ENCODE peak calls at places on chromosomes 4 and X, in six cellular contexts. Q is breast epithelium; W is stimulated activated CD4-positive, alpha-beta T cell treated with anti-CD3 and anti-CD28 coated beads, TNF-alpha, amount 100 ng/mL, for 1 hour; H is neural crest cell; U is cortex of kidney; S is anterior cingulate cortex. Y is an unnamed sample.

GRCh38 chr4:31334086-31334910 is 614.1 kb downstream of the PCDH7 start:
- DNase-seq in U (no peak), H (no peak), W (no peak), S (no peak), Q (no peak), Y (no peak)

GRCh38 chr4:137083571-137083970 is 448.7 kb downstream of the PCDH18 start:
- DNase-seq in H (no peak), S (no peak), Q (no peak), W (no peak), U (no peak), Y (no peak)

GRCh38 chr4:156085073-156085472 is 131.4 kb upstream of the CTSO start:
- DNase-seq in H (no peak), W (no peak), Q (no peak), S (no peak), U (no peak), Y (no peak)

GRCh38 chr4:153622778-153623240 is 61.3 kb upstream of the TLR2 start:
- DNase-seq in Q (no peak), U (no peak), H (no peak), W (no peak), S (no peak), Y (no peak)

GRCh38 chr4:130023088-130023487 is 927.1 kb downstream of the C4orf33 start:
- DNase-seq in U (no peak), H (no peak), Q (no peak), W (no peak), S (no peak), Y (no peak)

GRCh38 chrX:42290608-42291007 is 367.3 kb upstream of the CASK start:
- DNase-seq in Q (no peak), U (no peak), W (no peak), H (no peak), S (no peak), Y (no peak)

GRCh38 chr4:90293320-90293719 is 166.1 kb downstream of the CCSER1 start:
- DNase-seq in Q (no peak), S (no peak), U (no peak), H (no peak), W (no peak), Y (no peak)

GRCh38 chrX:39857780-39858179 is 240.0 kb downstream of the BCOR start:
- DNase-seq in U (no peak), W (no peak), S (no peak), Q (no peak), H (no peak), Y (no peak)

GRCh38 chrX:39439910-39440733 is 638.9 kb downstream of the MID1IP1 start:
- DNase-seq in S (no peak), W (no peak), Q (no peak), U (no peak), H (no peak), Y (peak; percentile 1)

GRCh38 chr4:101221294-101221693 is 126.0 kb downstream of the PPP3CA start:
- DNase-seq in Q (no peak), H (no peak), U (no peak), W (no peak), S (no peak), Y (no peak)

GRCh38 chr4:2281575-2282343 is 19.9 kb upstream of the MXD4 start:
- DNase-seq in U (no peak), W (peak; percentile 79), H (no peak), Q (no peak), S (no peak), Y (peak; percentile 61)

GRCh38 chrX:45324941-45325340 is 124.3 kb upstream of the DIPK2B start:
- DNase-seq in Q (no peak), S (no peak), H (no peak), W (no peak), U (no peak), Y (no peak)

GRCh38 chr4:174036563-174036962 is 246.9 kb downstream of the FBXO8 start:
- DNase-seq in U (no peak), W (no peak), S (no peak), Q (no peak), H (no peak), Y (no peak)

GRCh38 chrX:81586091-81586490 is 384.2 kb downstream of the SH3BGRL start:
- DNase-seq in W (no peak), S (no peak), Q (no peak), H (no peak), U (no peak), Y (no peak)

GRCh38 chr4:177975315-177975714 is 533.1 kb upstream of the AGA start:
- DNase-seq in W (no peak), Q (no peak), U (no peak), S (no peak), H (no peak), Y (no peak)

GRCh38 chr4:127604949-127605709 is 27.6 kb upstream of the INTU start:
- DNase-seq in H (no peak), Q (no peak), U (no peak), W (no peak), S (no peak), Y (no peak)

GRCh38 chr4:103002551-103002950 is 17.0 kb downstream of the SLC9B1 start:
- DNase-seq in W (no peak), H (no peak), S (no peak), Q (no peak), U (no peak), Y (no peak)

GRCh38 chr4:8829584-8829983 is 42.1 kb downstream of the HMX1 start:
- DNase-seq in W (no peak), U (no peak), S (no peak), Q (peak; percentile 36), H (no peak), Y (no peak)

GRCh38 chr4:77921701-77922100 is 59.1 kb downstream of the MRPL1 start:
- DNase-seq in W (no peak), U (no peak), S (no peak), H (no peak), Q (no peak), Y (no peak)

GRCh38 chr4:182711211-182711610 is 206.0 kb downstream of the DCTD start:
- DNase-seq in Q (no peak), W (no peak), H (no peak), U (no peak), S (no peak), Y (no peak)

GRCh38 chr4:98710831-98711230 is 52.4 kb upstream of the TSPAN5 start:
- DNase-seq in Q (no peak), S (no peak), U (no peak), H (no peak), W (no peak), Y (no peak)

GRCh38 chrX:10052906-10053625 is 85.9 kb downstream of the CLDN34 start:
- DNase-seq in S (peak; percentile 22), W (no peak), U (no peak), Q (no peak), H (no peak), Y (no peak)

GRCh38 chr4:57131849-57132745 is 21.9 kb upstream of the IGFBP7 start:
- DNase-seq in W (no peak), U (no peak), H (no peak), Q (no peak), S (peak; percentile 24), Y (no peak)

GRCh38 chr4:68369474-68369805 is 19.6 kb upstream of the YTHDC1 start:
- DNase-seq in S (no peak), H (no peak), Q (no peak), W (no peak), U (no peak), Y (no peak)

GRCh38 chrX:129979207-129979920 is 3.1 kb upstream of the BCORL1 start:
- DNase-seq in W (no peak), U (no peak), S (no peak), Q (no peak), H (no peak), Y (no peak)

GRCh38 chr4:153326513-153326912 is 18.0 kb upstream of the MND1 start:
- DNase-seq in U (no peak), W (no peak), Q (no peak), H (no peak), S (no peak), Y (no peak)

GRCh38 chr4:166309286-166309685 is 436.2 kb downstream of the TLL1 start:
- DNase-seq in S (no peak), H (no peak), W (no peak), Q (no peak), U (no peak), Y (no peak)

GRCh38 chrX:154029439-154029838 is 9.7 kb upstream of the IRAK1 start:
- DNase-seq in S (no peak), H (no peak), W (no peak), Q (no peak), U (no peak), Y (no peak)

GRCh38 chr4:80215449-80216052 is 18.2 kb downstream of the PRDM8 start:
- DNase-seq in H (no peak), W (no peak), Q (no peak), U (no peak), S (no peak), Y (no peak)

GRCh38 chrX:102708900-102709299 is 3.3 kb upstream of the GPRASP2 start:
- DNase-seq in W (no peak), U (no peak), S (no peak), Q (no peak), H (no peak), Y (no peak)

GRCh38 chr4:83114576-83114975 is at the start of gene PLAC8:
- DNase-seq in U (no peak), H (no peak), Q (no peak), W (no peak), S (no peak), Y (no peak)

GRCh38 chr4:79227896-79228295 is 98.0 kb downstream of the NAA11 start:
- DNase-seq in U (no peak), Q (no peak), W (no peak), S (no peak), H (no peak), Y (no peak)